ENCODE peak calls at places on chromosomes 4 and X, in five cellular contexts. M, H, J, Y and Q are unnamed samples.

GRCh38 chr4:2800691-2801596 is 8.1 kb downstream of the SH3BP2 start:
- DNase-seq in Y (no peak), M (peak), H (peak), J (peak), Q (peak)

GRCh38 chr4:77473509-77473908 is 132.1 kb upstream of the CXCL13 start:
- DNase-seq in H (no peak), Y (no peak), M (no peak), J (no peak), Q (peak)

GRCh38 chr4:15469402-15470148 is at the start of gene CC2D2A:
- DNase-seq in M (no peak), H (no peak), J (peak), Y (no peak), Q (no peak)

GRCh38 chr4:154065368-154065767 is 276.5 kb upstream of the SFRP2 start:
- DNase-seq in Y (no peak), H (no peak), J (no peak), M (no peak), Q (no peak)

GRCh38 chr4:152348670-152349069 is 187.2 kb downstream of the FBXW7 start:
- DNase-seq in J (no peak), Y (no peak), M (no peak), H (no peak), Q (no peak)

GRCh38 chr4:126591583-126591982 is 1041.2 kb upstream of the INTU start:
- DNase-seq in Y (no peak), J (no peak), H (no peak), M (no peak), Q (no peak)

GRCh38 chrX:21873063-21873785 is 17.4 kb downstream of the YY2 start:
- DNase-seq in H (no peak), M (no peak), J (no peak), Y (no peak), Q (no peak)

GRCh38 chrX:2693526-2694002 is 2.5 kb downstream of the CD99 start:
- DNase-seq in M (no peak), H (no peak), J (no peak), Y (no peak), Q (no peak)

GRCh38 chrX:12825801-12826200 is 34.6 kb downstream of the PRPS2 start:
- DNase-seq in J (no peak), H (no peak), Y (no peak), M (no peak), Q (no peak)

GRCh38 chr4:187940299-187940698 is 55.3 kb upstream of the ZFP42 start:
- DNase-seq in M (no peak), Y (no peak), J (no peak), H (no peak), Q (no peak)

GRCh38 chr4:74474345-74475099 is 29.6 kb downstream of the AREG start:
- DNase-seq in H (no peak), J (no peak), M (no peak), Y (no peak), Q (no peak)

GRCh38 chr4:1717129-1718094 is 3.7 kb downstream of the TMEM129 start:
- DNase-seq in Y (no peak), H (no peak), M (no peak), J (no peak), Q (no peak)

GRCh38 chrX:19840899-19841648 is 46.3 kb downstream of the SH3KBP1 start:
- DNase-seq in M (peak), Y (no peak), J (no peak), H (no peak), Q (no peak)

GRCh38 chr4:1011022-1011694 is at the start of gene FGFRL1:
- DNase-seq in Y (peak), H (peak), J (peak), M (peak), Q (peak)

GRCh38 chrX:65928522-65928921 is 111.4 kb downstream of the VSIG4 start:
- DNase-seq in Y (no peak), J (no peak), H (no peak), M (no peak), Q (no peak)

GRCh38 chrX:12648995-12649394 is 142.2 kb upstream of the PRPS2 start:
- DNase-seq in H (no peak), J (no peak), Y (no peak), M (no peak), Q (no peak)

GRCh38 chrX:155334486-155335316 is at the start of gene CLIC2:
- DNase-seq in H (no peak), Y (peak), J (no peak), M (peak), Q (no peak)

GRCh38 chr4:858136-858535 is 32.2 kb upstream of the CPLX1 start:
- DNase-seq in M (no peak), Y (no peak), H (no peak), J (peak), Q (no peak)

DNA sequence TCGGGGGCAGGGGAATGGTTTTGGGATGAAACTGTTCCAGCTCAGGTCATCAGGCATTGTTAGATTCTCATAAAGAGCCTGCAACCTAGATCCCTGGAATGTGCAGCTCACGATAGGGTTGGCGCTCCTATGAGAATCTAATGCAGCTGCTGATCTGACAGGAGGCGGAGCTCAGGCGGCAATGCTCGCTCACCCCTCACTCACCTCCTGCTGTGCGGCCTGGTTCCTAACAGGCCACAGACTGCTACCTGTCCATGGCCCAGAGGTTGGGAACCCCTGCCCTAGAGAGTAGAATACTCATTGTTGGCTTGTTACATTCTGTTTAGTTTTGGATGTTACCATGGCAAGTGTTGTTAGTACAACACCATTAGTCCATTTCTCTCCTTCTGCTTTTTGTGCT is 40.8 kb upstream of the STX18 start:
- DNase-seq in J (no peak), M (no peak), Y (no peak), H (no peak), Q (no peak)
- TF ChIP-seq CTCF in J (no peak), M (no peak), Y (no peak), H (no peak), Q (no peak)

GRCh38 chrX:30865020-30865419 is 24.0 kb downstream of the TAB3 start:
- DNase-seq in M (peak), Y (no peak), H (no peak), J (no peak), Q (no peak)
- TF ChIP-seq CTCF in M (peak), Y (no peak), H (no peak), J (no peak), Q (peak)

DNA sequence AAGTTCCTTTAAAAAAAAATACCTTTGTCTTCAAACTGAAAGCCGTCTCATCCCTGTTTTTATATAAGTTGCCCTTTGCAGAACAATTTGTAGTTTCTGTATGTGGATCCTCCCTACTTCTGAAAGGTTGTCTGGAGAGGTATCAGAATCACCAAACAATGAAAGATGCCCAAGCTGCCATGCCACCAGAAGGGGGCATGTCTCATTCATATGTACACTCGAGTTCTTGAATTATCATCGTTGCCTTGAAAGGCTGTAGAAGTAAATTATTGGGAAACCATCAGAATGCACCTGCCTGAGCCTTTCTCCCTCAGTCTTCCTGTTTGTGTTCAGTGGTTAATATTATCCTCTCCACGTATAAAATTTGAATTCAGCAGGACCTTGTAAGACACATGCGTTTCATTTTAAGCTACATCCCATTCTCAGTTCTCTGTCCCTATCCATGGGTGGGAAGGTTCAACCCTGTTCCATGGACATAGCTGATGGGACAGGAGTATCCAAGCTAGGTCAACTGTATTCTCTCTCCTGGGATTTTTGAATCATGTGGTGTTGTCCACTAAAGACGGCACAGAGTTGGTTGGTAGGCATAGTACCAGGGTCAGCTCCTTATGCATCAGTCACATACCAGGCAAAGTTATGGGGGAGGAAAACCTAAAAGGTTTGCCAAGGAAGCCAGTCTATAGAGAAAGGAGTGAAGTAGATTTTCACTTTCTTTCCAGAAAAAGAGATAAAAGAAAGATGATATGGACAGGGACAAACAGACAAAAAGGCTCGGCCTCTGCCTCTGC is 24.0 kb downstream of the GALNT7 start:
- DNase-seq in J (no peak), H (no peak), M (peak), Y (no peak), Q (no peak)
- TF ChIP-seq CTCF in J (no peak), H (peak), M (no peak), Y (no peak), Q (peak)

DNA sequence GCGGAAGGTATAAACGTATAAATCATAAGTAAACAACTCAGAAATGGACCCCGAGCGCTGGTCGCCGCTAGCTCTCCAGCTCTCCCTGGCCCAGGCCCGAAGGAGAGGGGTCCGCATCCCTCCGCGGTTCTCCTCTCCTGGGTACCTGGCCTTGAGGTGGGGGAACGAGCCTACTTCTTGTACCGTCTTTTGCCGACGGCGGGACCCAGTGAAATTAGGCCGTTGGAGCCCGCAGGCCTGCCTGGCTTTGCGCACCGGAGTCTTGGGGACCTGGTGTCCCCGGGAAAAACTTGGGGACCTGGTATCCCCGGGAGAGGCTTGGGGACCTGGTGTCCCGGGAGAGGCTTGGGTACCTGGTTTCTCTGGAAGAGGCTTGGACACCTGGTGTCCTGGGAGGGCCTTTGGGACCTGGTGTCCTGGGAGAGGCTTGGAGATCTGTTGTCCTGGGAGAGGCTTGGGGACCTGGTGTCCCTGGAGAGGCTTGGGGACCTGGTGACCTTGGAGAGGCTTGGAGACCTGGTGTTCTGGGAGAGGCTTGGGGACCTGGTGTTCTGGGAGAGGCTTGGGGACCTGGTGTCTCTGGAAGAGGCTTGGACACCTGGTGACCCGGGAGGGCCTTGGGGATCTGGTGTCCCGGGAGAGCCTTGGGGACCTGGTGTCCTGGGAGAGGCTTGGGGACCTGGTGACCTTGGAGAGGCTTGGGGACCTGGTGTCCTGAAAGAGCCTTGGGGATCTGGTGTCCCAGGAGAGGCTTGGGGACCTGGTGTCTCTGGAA is 12.0 kb downstream of the SHOX start:
- DNase-seq in H (no peak), Y (no peak), J (no peak), M (no peak), Q (no peak)
- TF ChIP-seq CTCF in H (no peak), Y (no peak), J (no peak), M (no peak), Q (no peak)

GRCh38 chr4:108375434-108375833 is 206.7 kb upstream of the LEF1 start:
- DNase-seq in J (no peak), H (no peak), Y (no peak), M (no peak), Q (no peak)
- TF ChIP-seq CTCF in J (no peak), H (no peak), Y (no peak), M (no peak), Q (no peak)

DNA sequence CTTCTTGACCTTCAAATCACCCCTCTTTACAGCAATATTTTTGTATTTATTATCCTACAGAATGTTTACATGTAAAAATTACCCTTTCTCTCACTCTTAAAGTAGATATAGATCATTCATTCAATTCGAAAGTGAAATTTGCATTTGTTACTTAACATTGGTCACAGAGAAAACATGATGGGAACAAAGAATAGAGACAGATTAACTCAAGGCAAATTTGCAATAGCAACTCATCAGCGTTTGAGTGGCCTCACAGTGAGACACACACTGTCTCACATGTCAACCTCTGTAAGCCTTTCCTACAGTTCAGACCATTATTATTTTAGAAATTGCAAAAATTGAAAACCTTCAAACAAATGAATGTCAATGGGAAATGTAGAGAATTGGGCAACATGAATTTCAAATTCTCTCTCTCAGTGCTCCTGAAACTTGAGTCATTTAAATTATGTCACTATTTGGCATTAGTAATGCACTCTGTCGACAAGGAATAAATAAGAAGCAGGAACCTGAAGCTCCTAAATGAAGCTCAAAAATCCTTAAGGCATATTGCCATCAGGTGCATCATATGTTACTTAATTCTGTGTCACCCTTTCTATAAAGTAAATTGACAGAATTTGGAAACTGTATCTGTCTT is 148.3 kb upstream of the ANXA10 start:
- DNase-seq in J (no peak), H (no peak), M (no peak), Y (no peak), Q (no peak)
- TF ChIP-seq CTCF in J (no peak), H (no peak), M (no peak), Y (no peak), Q (no peak)

DNA sequence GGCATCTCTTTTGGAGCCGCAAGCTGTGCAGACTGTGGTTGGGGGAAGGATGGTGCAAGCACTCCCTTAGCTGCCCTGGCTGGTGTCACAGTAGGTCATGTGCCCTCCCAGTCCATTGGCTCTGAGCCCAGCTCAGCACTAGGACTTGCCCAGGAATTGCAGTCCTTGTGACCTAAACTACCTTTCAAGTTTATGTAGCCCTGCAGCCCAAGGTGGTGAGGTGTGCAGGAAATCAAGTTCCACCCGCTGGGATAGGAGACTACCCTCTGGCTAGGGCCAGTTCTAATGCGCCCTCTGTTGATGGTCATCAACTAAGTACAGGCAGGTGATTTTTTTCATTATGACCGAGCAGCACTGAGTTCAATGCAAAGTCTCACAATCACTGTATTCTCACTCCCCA is 335.2 kb downstream of the UBE2NL start:
- DNase-seq in H (no peak), M (no peak), J (no peak), Y (no peak), Q (no peak)
- TF ChIP-seq CTCF in H (no peak), M (no peak), J (no peak), Y (no peak), Q (no peak)

GRCh38 chr4:37977471-37978452 is 17.6 kb downstream of the PTTG2 start:
- DNase-seq in H (peak), Y (peak), M (peak), J (peak), Q (peak)

GRCh38 chr4:37976513-37976912 is 16.3 kb downstream of the PTTG2 start:
- DNase-seq in J (no peak), Y (no peak), H (no peak), M (no peak), Q (no peak)

GRCh38 chr4:37978509-37978908 is 18.3 kb downstream of the PTTG2 start:
- DNase-seq in H (no peak), J (no peak), M (no peak), Y (no peak), Q (no peak)

GRCh38 chr4:37973481-37973880 is 13.3 kb downstream of the PTTG2 start:
- DNase-seq in J (no peak), Y (no peak), H (no peak), M (no peak), Q (no peak)

DNA sequence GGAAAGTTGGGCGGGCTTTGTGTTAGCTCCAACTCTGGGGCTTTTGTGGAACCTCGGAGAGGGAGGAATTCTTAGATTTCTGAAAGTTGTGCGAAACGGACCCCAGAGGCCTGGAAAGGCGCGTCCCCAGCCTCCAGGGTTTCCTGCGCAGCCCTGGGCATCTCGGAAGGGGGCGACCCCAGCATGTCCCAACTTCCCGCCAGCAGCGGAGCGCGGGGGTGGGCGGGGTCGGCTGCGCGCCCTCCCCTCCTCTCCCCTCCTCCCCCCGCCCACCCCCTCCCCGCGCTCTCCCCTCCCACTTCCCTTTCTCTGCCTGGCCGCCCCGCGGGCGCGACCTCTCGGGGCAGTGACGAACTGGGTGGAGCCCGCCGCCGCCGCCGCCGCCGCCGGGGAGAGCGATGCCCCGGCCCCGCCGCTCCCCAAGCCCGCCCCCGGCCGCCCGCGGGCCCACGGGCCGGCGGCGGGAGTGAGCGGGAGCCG is 16.8 kb downstream of the PTTG2 start:
- DNase-seq in H (peak), Y (no peak), M (peak), J (peak), Q (peak)
- TF ChIP-seq CTCF in H (no peak), Y (no peak), M (no peak), J (no peak), Q (no peak)

DNA sequence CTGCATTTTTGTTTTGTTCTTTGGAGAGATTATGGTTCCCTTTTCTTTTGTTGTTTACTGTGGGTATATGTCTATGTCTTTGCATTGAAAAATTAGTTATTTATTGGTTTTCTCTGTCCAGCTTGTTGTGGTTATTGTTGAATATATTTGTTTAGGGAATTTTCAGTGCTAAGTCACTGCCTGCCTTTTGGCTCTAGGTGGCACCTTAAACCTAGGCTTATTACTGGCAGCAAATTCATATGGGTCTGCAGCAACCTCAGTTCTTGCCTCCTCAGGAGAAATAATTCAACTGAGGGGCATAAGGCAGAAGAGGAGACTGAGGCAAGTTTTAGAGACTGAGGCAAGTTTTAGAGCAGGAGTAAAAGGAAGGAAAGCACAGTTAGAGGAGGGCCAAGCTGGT is 1157.3 kb upstream of the AGA start:
- DNase-seq in J (no peak), Y (no peak), M (no peak), H (no peak), Q (no peak)
- TF ChIP-seq CTCF in J (peak), Y (no peak), M (no peak), H (no peak), Q (no peak)